ENCODE peak calls at places on chromosomes 4 and X, in seven cellular contexts. I, S, O, T, V, C and N are unnamed samples.

GRCh38 chrX:116436358-116436816 is at the start of gene SLC6A14:
- DNase-seq in I (no peak), S (no peak), O (no peak), T (no peak), V (no peak), C (no peak), N (peak; percentile 49)

GRCh38 chr4:82629238-82630000 is 67.6 kb upstream of the TMEM150C start:
- DNase-seq in I (no peak), S (peak; percentile 37), O (no peak), T (no peak), V (no peak), C (no peak), N (no peak)

GRCh38 chr4:42618018-42618417 is 38.9 kb downstream of the ATP8A1 start:
- DNase-seq in I (no peak), S (no peak), O (no peak), T (no peak), V (no peak), C (no peak), N (no peak)

GRCh38 chr4:54539500-54540029 is 118.2 kb upstream of the KIT start:
- DNase-seq in I (peak; percentile 80), S (peak; percentile 78), O (no peak), T (peak; percentile 3), V (peak; percentile 19), C (peak; percentile 64), N (peak; percentile 6)

GRCh38 chr4:151129801-151130200 is 30.4 kb downstream of the RPS3A start:
- DNase-seq in I (no peak), S (peak; percentile 29), O (no peak), T (no peak), V (no peak), C (no peak), N (no peak)

GRCh38 chr4:1505511-1506451 is 99.5 kb upstream of the NKX1-1 start:
- DNase-seq in I (no peak), S (no peak), O (no peak), T (no peak), V (no peak), C (no peak), N (no peak)

GRCh38 chr4:173505924-173506779 is 23.9 kb downstream of the HAND2 start:
- DNase-seq in I (peak; percentile 90), S (peak; percentile 77), O (peak; percentile 78), T (peak; percentile 89), V (no peak), C (peak; percentile 67), N (peak; percentile 21)

GRCh38 chrX:149121526-149121925 is 383.6 kb downstream of the IDS start:
- DNase-seq in I (no peak), S (no peak), O (no peak), T (no peak), V (no peak), C (no peak), N (no peak)

GRCh38 chr4:6272863-6273660 is 3.4 kb downstream of the WFS1 start:
- DNase-seq in I (no peak), S (peak; percentile 82), O (no peak), T (no peak), V (peak; percentile 87), C (no peak), N (peak; percentile 70)

GRCh38 chrX:134244043-134244442 is 7.1 kb downstream of the CCDC160 start:
- DNase-seq in I (no peak), S (no peak), O (no peak), T (no peak), V (peak; percentile 32), C (no peak), N (no peak)

GRCh38 chrX:3712870-3713224 is 602 bp downstream of the PRKX start:
- DNase-seq in I (no peak), S (no peak), O (no peak), T (no peak), V (no peak), C (peak; percentile 31), N (no peak)

GRCh38 chr4:20520901-20521300 is 179.4 kb upstream of the PACRGL start:
- DNase-seq in I (no peak), S (peak; percentile 80), O (no peak), T (no peak), V (peak; percentile 71), C (no peak), N (no peak)

GRCh38 chrX:68827848-68828562 is 816 bp upstream of the EFNB1 start:
- DNase-seq in I (peak; percentile 74), S (peak; percentile 71), O (peak; percentile 62), T (peak; percentile 90), V (peak; percentile 38), C (peak; percentile 75), N (peak; percentile 55)

DNA sequence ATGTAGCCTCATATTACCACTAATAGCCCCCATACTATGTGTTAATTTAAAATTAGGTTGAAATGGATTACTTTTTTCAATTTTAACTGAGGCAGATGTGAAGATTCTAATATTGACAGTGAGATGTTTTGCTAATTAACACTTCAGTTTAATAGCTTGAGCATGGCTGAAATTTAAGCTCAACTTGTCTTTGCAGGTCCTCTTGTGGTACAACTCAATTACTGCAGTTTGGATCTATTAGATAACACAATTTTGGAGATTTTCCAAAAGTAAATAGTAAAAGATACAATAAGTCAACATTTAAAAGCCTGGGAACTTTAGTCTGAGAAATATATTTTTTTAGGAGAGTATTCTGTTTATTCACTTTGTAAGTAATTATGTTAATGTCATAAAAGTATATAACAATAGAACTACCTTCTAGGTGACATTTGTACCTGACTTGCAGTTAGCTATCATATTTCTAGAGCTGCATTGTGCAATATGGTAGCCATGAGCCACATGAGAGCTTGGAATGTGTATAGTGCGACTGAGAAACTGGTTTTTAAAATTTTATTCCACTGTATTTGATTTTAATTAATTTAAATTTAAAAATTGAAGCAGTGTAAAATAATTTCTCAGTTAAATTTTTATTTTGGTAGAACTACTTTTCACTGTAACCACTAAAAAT is 73.1 kb upstream of the FMR1 start:
- DNase-seq in I (peak; percentile 27), S (peak; percentile 21), O (no peak), T (peak; percentile 9), V (no peak), C (no peak), N (peak; percentile 6)
- TF ChIP-seq EZH2 in I (no peak), S (no peak), O (no peak), T (no peak), V (no peak), C (no peak), N (no peak)

GRCh38 chrX:72308209-72308565 is 2.5 kb upstream of the CITED1 start:
- DNase-seq in I (no peak), S (no peak), O (no peak), T (no peak), V (no peak), C (no peak), N (no peak)

GRCh38 chrX:72307646-72308051 is 1.9 kb upstream of the CITED1 start:
- DNase-seq in I (peak; percentile 17), S (peak; percentile 5), O (no peak), T (no peak), V (no peak), C (peak; percentile 2), N (no peak)

GRCh38 chrX:72306085-72306801 is 529 bp upstream of the CITED1 start:
- DNase-seq in I (peak; percentile 28), S (peak; percentile 32), O (no peak), T (peak; percentile 40), V (no peak), C (peak; percentile 23), N (no peak)

GRCh38 chrX:72304877-72305276 is 837 bp downstream of the CITED1 start:
- DNase-seq in I (peak; percentile 28), S (peak; percentile 20), O (no peak), T (no peak), V (no peak), C (no peak), N (no peak)

GRCh38 chrX:72305286-72306084 is at the start of gene CITED1:
- DNase-seq in I (peak; percentile 35), S (peak; percentile 39), O (peak; percentile 6), T (peak; percentile 13), V (no peak), C (no peak), N (no peak)
- TF ChIP-seq EZH2 in I (peak; percentile 80), S (peak; percentile 77), O (no peak), T (peak; percentile 95), V (peak; percentile 91), C (no peak), N (peak; percentile 92)

DNA sequence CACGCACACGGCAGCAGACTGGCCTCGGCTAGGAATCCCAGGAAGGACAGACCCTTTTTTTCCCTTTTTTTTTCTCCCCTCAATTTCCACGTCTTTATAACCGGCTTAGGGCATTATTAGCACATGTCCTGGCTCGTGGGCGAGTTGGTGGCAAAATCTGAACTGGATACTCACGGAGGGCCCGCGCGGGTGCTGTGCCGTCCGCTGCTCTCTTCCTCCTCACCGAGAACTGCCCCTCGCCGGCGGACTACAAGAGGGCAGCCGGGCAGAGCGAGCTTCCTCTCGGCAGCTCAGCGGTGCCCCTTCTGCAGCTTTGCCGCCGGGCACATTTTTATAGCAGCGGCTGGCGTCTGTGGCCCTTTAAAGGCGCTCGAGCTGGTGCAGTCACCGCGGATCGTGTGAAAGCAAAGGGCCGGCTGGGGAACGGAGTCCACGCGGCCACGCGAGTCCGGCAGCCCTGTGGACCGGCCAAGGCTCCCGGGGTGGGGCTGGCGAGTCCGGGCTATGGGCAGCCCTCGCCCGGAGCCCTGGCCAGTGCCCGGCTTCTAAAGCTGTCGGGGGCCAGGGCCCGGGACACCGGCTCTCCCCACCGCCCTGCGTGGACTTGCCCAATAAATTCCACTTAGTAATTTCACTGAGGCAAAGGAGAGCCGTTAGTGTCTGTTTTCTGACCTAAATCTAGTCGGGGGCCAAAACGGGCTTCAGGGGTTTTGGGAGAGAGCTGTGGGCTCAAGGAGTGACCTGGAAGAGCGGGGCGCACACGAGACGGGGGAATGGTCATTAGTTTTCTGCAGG is 1.3 kb upstream of the CITED1 start:
- DNase-seq in I (peak; percentile 70), S (peak; percentile 72), O (peak; percentile 67), T (peak; percentile 78), V (peak; percentile 62), C (peak; percentile 57), N (peak; percentile 17)
- TF ChIP-seq EZH2 in I (peak; percentile 73), S (no peak), O (no peak), T (peak; percentile 83), V (peak; percentile 53), C (no peak), N (no peak)

GRCh38 chr4:89835413-89835812 is 1.5 kb downstream of the SNCA start:
- DNase-seq in I (no peak), S (no peak), O (no peak), T (no peak), V (no peak), C (no peak), N (no peak)

GRCh38 chr4:89836031-89836777 is 757 bp downstream of the SNCA start:
- DNase-seq in I (peak; percentile 61), S (peak; percentile 3), O (no peak), T (no peak), V (no peak), C (peak; percentile 50), N (no peak)

GRCh38 chr4:89837385-89837995 is 529 bp upstream of the SNCA start:
- DNase-seq in I (no peak), S (peak; percentile 20), O (no peak), T (peak; percentile 3), V (peak; percentile 18), C (peak; percentile 10), N (no peak)

GRCh38 chr4:89838005-89838404 is 1.0 kb upstream of the SNCA start:
- DNase-seq in I (peak; percentile 47), S (peak; percentile 12), O (no peak), T (peak; percentile 4), V (no peak), C (peak; percentile 8), N (no peak)

DNA sequence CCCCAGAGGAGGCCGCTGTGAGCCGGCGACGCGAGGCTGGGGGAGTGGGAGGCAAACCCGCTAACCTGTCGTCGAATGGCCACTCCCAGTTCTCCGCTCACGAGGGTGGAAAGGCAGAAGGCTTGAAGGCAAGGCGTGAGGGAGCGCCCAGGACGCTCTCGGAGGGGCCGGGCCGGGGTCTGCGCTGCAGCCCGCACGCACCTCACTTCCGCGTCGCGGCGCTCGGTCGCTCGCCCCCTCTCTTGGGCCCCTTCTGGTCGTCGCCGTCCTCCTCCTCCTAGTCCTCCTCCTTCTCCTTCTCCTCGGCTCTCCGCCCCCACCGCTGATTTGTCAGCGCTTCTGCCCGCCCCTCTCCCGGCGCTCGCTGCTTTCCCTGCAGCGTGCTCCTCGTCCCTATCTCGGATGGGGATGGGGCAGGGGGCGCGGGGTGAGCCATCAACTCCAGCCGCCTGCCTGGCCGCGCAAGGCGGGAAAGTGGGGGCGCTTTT is at the start of gene SNCA:
- DNase-seq in I (peak; percentile 93), S (peak; percentile 67), O (no peak), T (peak; percentile 60), V (peak; percentile 53), C (peak; percentile 45), N (no peak)
- TF ChIP-seq EZH2 in I (no peak), S (no peak), O (no peak), T (no peak), V (no peak), C (no peak), N (no peak)